ENCODE peak calls at places on chromosomes 16 and 17, in six cellular contexts. One of them, this sample, is unnamed.

GRCh38 chr16:85403693-85404092 is 209.4 kb upstream of the GSE1 start:
- DNase-seq in adrenal gland: no peak
- DNase-seq in ovary: peak; percentile 11
- DNase-seq in heart left ventricle: peak; percentile 2
- DNase-seq in lower leg skin: peak; percentile 46
- DNase-seq in transverse colon: no peak
- DNase-seq in this sample: no peak

GRCh38 chr16:55349867-55350266 is 25.9 kb downstream of the IRX6 start:
- DNase-seq in adrenal gland: no peak
- DNase-seq in ovary: no peak
- DNase-seq in heart left ventricle: no peak
- DNase-seq in lower leg skin: no peak
- DNase-seq in transverse colon: no peak
- DNase-seq in this sample: no peak

GRCh38 chr16:2150418-2151187 is 2.2 kb downstream of the RAB26 start:
- DNase-seq in adrenal gland: peak; percentile 79
- DNase-seq in ovary: no peak
- DNase-seq in heart left ventricle: no peak
- DNase-seq in lower leg skin: no peak
- DNase-seq in transverse colon: peak; percentile 62
- DNase-seq in this sample: peak; percentile 78

GRCh38 chr17:31915456-31916100 is 14.1 kb upstream of the UTP6 start:
- DNase-seq in adrenal gland: no peak
- DNase-seq in ovary: no peak
- DNase-seq in heart left ventricle: no peak
- DNase-seq in lower leg skin: no peak
- DNase-seq in transverse colon: no peak
- DNase-seq in this sample: no peak

GRCh38 chr17:77566151-77566550 is 392.4 kb upstream of the TNRC6C start:
- DNase-seq in adrenal gland: no peak
- DNase-seq in ovary: no peak
- DNase-seq in heart left ventricle: no peak
- DNase-seq in lower leg skin: no peak
- DNase-seq in transverse colon: no peak
- DNase-seq in this sample: no peak

GRCh38 chr16:84382396-84382795 is 14.1 kb downstream of the ATP2C2 start:
- DNase-seq in adrenal gland: no peak
- DNase-seq in ovary: no peak
- DNase-seq in heart left ventricle: no peak
- DNase-seq in lower leg skin: no peak
- DNase-seq in transverse colon: no peak
- DNase-seq in this sample: no peak

GRCh38 chr16:23267647-23268046 is 34.5 kb upstream of the SCNN1B start:
- DNase-seq in adrenal gland: no peak
- DNase-seq in ovary: no peak
- DNase-seq in heart left ventricle: no peak
- DNase-seq in lower leg skin: no peak
- DNase-seq in transverse colon: no peak
- DNase-seq in this sample: no peak

GRCh38 chr17:43309505-43310329 is 75.9 kb upstream of the RNU2-1 start:
- DNase-seq in adrenal gland: peak; percentile 45
- DNase-seq in ovary: no peak
- DNase-seq in heart left ventricle: no peak
- DNase-seq in lower leg skin: peak; percentile 37
- DNase-seq in transverse colon: no peak
- DNase-seq in this sample: no peak

GRCh38 chr16:1097800-1098199 is 1.8 kb upstream of the C1QTNF8 start:
- DNase-seq in adrenal gland: peak; percentile 94
- DNase-seq in ovary: no peak
- DNase-seq in heart left ventricle: peak; percentile 84
- DNase-seq in lower leg skin: no peak
- DNase-seq in transverse colon: no peak
- DNase-seq in this sample: no peak

GRCh38 chr16:53817812-53818211 is 113.9 kb downstream of the FTO start:
- DNase-seq in adrenal gland: no peak
- DNase-seq in ovary: no peak
- DNase-seq in heart left ventricle: no peak
- DNase-seq in lower leg skin: no peak
- DNase-seq in transverse colon: no peak
- DNase-seq in this sample: no peak

GRCh38 chr17:73307130-73307529 is 4.7 kb downstream of the CDC42EP4 start:
- DNase-seq in adrenal gland: peak; percentile 74
- DNase-seq in ovary: no peak
- DNase-seq in heart left ventricle: no peak
- DNase-seq in lower leg skin: no peak
- DNase-seq in transverse colon: peak; percentile 55
- DNase-seq in this sample: peak; percentile 74

GRCh38 chr17:73305845-73306836 is 5.7 kb downstream of the CDC42EP4 start:
- DNase-seq in adrenal gland: no peak
- DNase-seq in ovary: no peak
- DNase-seq in heart left ventricle: no peak
- DNase-seq in lower leg skin: no peak
- DNase-seq in transverse colon: no peak
- DNase-seq in this sample: no peak

GRCh38 chr17:73304971-73305786 is 6.6 kb downstream of the CDC42EP4 start:
- DNase-seq in adrenal gland: peak; percentile 90
- DNase-seq in ovary: peak; percentile 77
- DNase-seq in heart left ventricle: peak; percentile 79
- DNase-seq in lower leg skin: peak; percentile 91
- DNase-seq in transverse colon: peak; percentile 65
- DNase-seq in this sample: peak; percentile 64

GRCh38 chr17:73309727-73310555 is 1.9 kb downstream of the CDC42EP4 start:
- DNase-seq in adrenal gland: peak; percentile 85
- DNase-seq in ovary: no peak
- DNase-seq in heart left ventricle: no peak
- DNase-seq in lower leg skin: no peak
- DNase-seq in transverse colon: peak; percentile 72
- DNase-seq in this sample: peak; percentile 84

DNA sequence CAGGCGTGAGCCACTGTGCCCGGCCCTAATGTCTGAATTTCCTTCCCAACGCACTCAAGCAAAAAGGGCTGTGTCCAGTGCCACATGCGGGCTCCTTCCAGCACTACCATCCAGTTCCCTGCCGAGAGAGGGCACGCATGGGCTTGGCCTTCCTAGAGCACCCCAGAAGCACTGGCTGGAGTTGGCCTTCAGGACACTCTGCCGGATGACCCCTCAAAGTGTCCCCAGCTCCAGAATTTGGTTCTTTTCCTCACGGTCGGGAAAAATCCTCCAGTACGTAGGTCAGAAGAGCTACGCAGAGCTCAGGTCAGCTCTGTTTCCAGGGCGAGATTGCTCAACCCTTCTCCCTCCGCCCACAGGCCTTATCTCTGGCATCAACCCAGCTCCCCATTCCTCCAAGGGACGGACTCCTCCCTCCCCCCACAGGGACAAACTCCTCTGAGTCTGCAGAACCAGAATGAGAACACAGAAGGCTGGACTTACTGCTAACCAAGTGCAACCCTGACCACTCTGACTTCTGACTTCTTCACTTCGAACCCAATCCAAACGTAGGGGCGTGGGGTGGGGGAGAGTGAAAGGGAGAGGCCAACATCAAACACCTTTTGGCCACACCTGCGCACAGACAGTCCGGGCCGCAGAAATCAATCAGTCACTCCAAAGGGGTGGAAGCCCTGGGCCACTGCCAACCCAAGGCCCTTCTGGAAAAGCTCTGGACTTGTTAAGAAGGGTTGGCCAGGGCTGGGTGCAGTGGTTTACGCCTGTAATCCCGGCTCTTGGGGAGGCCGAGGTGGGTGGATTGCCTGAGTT is 3.6 kb downstream of the CDC42EP4 start:
- DNase-seq in adrenal gland: peak; percentile 98
- DNase-seq in ovary: peak; percentile 91
- DNase-seq in heart left ventricle: peak; percentile 86
- DNase-seq in lower leg skin: peak; percentile 92
- DNase-seq in transverse colon: peak; percentile 92
- DNase-seq in this sample: peak; percentile 96
- TF ChIP-seq POLR2A in adrenal gland: peak; percentile 90
- TF ChIP-seq POLR2A in ovary: peak; percentile 21
- TF ChIP-seq POLR2A in heart left ventricle: peak; percentile 55
- TF ChIP-seq POLR2A in lower leg skin: no peak
- TF ChIP-seq POLR2A in transverse colon: no peak
- TF ChIP-seq POLR2A in this sample: peak; percentile 83

GRCh38 chr16:10876305-10876704 is 697 bp upstream of the CIITA start:
- DNase-seq in adrenal gland: no peak
- DNase-seq in ovary: no peak
- DNase-seq in heart left ventricle: no peak
- DNase-seq in lower leg skin: no peak
- DNase-seq in transverse colon: no peak
- DNase-seq in this sample: no peak
- H3K4me3 ChIP-seq in adrenal gland: no peak overlapping the region
- H3K4me3 ChIP-seq in ovary: no peak overlapping the region
- H3K4me3 ChIP-seq in heart left ventricle: no peak overlapping the region
- H3K4me3 ChIP-seq in lower leg skin: no peak overlapping the region
- H3K4me3 ChIP-seq in transverse colon: no peak overlapping the region
- H3K4me3 ChIP-seq in this sample: no peak overlapping the region

GRCh38 chr17:49788443-49789277 is at the start of gene KAT7:
- DNase-seq in adrenal gland: peak; percentile 100
- DNase-seq in ovary: peak; percentile 99
- DNase-seq in heart left ventricle: peak; percentile 99
- DNase-seq in lower leg skin: peak; percentile 100
- DNase-seq in transverse colon: peak; percentile 99
- DNase-seq in this sample: peak; percentile 99
- TF ChIP-seq POLR2A in adrenal gland: peak; percentile 93
- TF ChIP-seq POLR2A in ovary: peak; percentile 96
- TF ChIP-seq POLR2A in heart left ventricle: peak; percentile 87
- TF ChIP-seq POLR2A in lower leg skin: peak; percentile 90
- TF ChIP-seq POLR2A in transverse colon: peak; percentile 93
- TF ChIP-seq POLR2A in this sample: peak; percentile 93

GRCh38 chr17:79664925-79665738 is 54.3 kb upstream of the RBFOX3 start:
- DNase-seq in adrenal gland: peak; percentile 82
- DNase-seq in ovary: peak; percentile 92
- DNase-seq in heart left ventricle: peak; percentile 55
- DNase-seq in lower leg skin: peak; percentile 94
- DNase-seq in transverse colon: peak; percentile 79
- DNase-seq in this sample: peak; percentile 84
- H3K4me3 ChIP-seq in adrenal gland: peak overlapping the region; percentile 26
- H3K4me3 ChIP-seq in ovary: no peak overlapping the region
- H3K4me3 ChIP-seq in heart left ventricle: no peak overlapping the region
- H3K4me3 ChIP-seq in lower leg skin: no peak overlapping the region
- H3K4me3 ChIP-seq in transverse colon: no peak overlapping the region
- H3K4me3 ChIP-seq in this sample: no peak overlapping the region

GRCh38 chr16:89117239-89117974 is 23.8 kb downstream of the ACSF3 start:
- DNase-seq in adrenal gland: no peak
- DNase-seq in ovary: peak; percentile 34
- DNase-seq in heart left ventricle: no peak
- DNase-seq in lower leg skin: no peak
- DNase-seq in transverse colon: peak; percentile 5
- DNase-seq in this sample: peak; percentile 5

GRCh38 chr16:89119161-89119621 is 25.5 kb downstream of the ACSF3 start:
- DNase-seq in adrenal gland: no peak
- DNase-seq in ovary: no peak
- DNase-seq in heart left ventricle: no peak
- DNase-seq in lower leg skin: no peak
- DNase-seq in transverse colon: no peak
- DNase-seq in this sample: no peak

GRCh38 chr16:89118361-89119061 is 24.9 kb downstream of the ACSF3 start:
- DNase-seq in adrenal gland: peak; percentile 83
- DNase-seq in ovary: peak; percentile 89
- DNase-seq in heart left ventricle: no peak
- DNase-seq in lower leg skin: no peak
- DNase-seq in transverse colon: peak; percentile 3
- DNase-seq in this sample: no peak

GRCh38 chr16:89116341-89117238 is 22.9 kb downstream of the ACSF3 start:
- DNase-seq in adrenal gland: no peak
- DNase-seq in ovary: no peak
- DNase-seq in heart left ventricle: no peak
- DNase-seq in lower leg skin: no peak
- DNase-seq in transverse colon: peak; percentile 6
- DNase-seq in this sample: no peak

DNA sequence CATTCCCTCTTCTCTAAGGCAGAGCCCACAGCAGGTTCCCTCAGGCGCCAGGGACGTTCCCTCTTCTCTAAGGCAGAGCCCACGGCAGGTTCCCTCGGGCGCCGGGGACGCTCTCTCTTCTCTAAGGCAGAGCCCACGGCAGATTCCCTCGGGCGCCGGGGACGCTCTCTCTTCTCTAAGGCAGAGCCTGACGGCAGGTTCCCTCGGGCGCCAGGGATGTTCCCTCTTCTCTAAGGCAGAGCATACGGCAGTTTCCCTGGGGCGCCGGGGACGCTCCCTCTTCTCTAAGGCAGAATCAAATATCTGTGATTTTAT is 24.3 kb downstream of the ACSF3 start:
- DNase-seq in adrenal gland: no peak
- DNase-seq in ovary: no peak
- DNase-seq in heart left ventricle: no peak
- DNase-seq in lower leg skin: no peak
- DNase-seq in transverse colon: no peak
- DNase-seq in this sample: no peak
- TF ChIP-seq POLR2A in adrenal gland: no peak
- TF ChIP-seq POLR2A in ovary: no peak
- TF ChIP-seq POLR2A in heart left ventricle: no peak
- TF ChIP-seq POLR2A in lower leg skin: no peak
- TF ChIP-seq POLR2A in transverse colon: no peak
- TF ChIP-seq POLR2A in this sample: no peak

GRCh38 chr16:81471882-81472281 is 27.3 kb downstream of the CMIP start:
- DNase-seq in adrenal gland: no peak
- DNase-seq in ovary: no peak
- DNase-seq in heart left ventricle: no peak
- DNase-seq in lower leg skin: no peak
- DNase-seq in transverse colon: no peak
- DNase-seq in this sample: no peak

GRCh38 chr16:81470796-81471636 is 26.4 kb downstream of the CMIP start:
- DNase-seq in adrenal gland: no peak
- DNase-seq in ovary: no peak
- DNase-seq in heart left ventricle: no peak
- DNase-seq in lower leg skin: no peak
- DNase-seq in transverse colon: no peak
- DNase-seq in this sample: no peak

GRCh38 chr16:81469183-81469677 is 24.6 kb downstream of the CMIP start:
- DNase-seq in adrenal gland: no peak
- DNase-seq in ovary: no peak
- DNase-seq in heart left ventricle: no peak
- DNase-seq in lower leg skin: no peak
- DNase-seq in transverse colon: no peak
- DNase-seq in this sample: no peak

GRCh38 chr16:81468269-81468902 is 23.8 kb downstream of the CMIP start:
- DNase-seq in adrenal gland: no peak
- DNase-seq in ovary: no peak
- DNase-seq in heart left ventricle: no peak
- DNase-seq in lower leg skin: no peak
- DNase-seq in transverse colon: no peak
- DNase-seq in this sample: no peak

DNA sequence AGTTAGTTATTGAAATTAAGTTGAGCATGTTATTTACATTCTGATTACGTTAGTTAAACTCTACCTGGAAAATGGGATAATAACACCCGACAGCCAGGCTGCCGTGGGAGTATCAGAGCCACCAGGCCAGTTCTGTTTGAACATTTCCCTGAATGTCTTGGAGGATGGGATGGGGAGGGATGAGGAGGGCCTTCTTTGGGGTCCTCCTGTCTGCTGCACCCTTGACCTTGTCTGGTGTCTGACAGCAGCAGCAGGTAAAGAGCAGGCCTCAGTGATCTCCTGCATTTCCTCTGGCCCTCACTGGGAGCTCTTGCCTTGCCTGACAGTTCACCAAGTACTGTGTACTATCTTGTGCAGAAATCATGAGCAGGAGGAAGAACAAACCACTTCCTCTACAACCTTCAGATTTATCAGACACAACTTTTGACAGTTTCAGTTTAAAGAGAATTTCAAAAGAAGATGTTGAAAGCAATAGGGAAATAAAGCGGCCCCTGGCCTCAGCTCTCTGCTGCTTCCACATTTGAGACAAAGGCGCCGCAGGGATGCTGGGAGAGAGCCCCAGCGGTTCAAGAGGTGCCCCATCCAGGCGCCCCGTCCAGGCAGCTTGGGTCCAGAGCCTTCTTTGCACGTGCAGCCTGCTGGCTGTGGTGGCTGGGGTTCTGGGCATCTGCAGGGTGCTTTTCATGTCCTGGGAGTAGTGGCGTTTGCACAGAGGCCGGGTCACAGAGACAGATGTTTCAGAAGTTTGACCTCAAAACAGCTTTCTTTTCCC is 25.3 kb downstream of the CMIP start:
- DNase-seq in adrenal gland: no peak
- DNase-seq in ovary: no peak
- DNase-seq in heart left ventricle: no peak
- DNase-seq in lower leg skin: no peak
- DNase-seq in transverse colon: no peak
- DNase-seq in this sample: no peak
- H3K4me3 ChIP-seq in adrenal gland: no peak overlapping the region
- H3K4me3 ChIP-seq in ovary: no peak overlapping the region
- H3K4me3 ChIP-seq in heart left ventricle: no peak overlapping the region
- H3K4me3 ChIP-seq in lower leg skin: no peak overlapping the region
- H3K4me3 ChIP-seq in transverse colon: no peak overlapping the region
- H3K4me3 ChIP-seq in this sample: no peak overlapping the region

This sample was measured in body of pancreas.